ENCODE peak calls at places on chromosome 14, in seven cellular contexts. One of them, this sample, is unnamed.
A peak's percentile ranks its signal among the peaks of the same experiment; 100 is the strongest.

GRCh38 chr14:92560106-92560865 is 46.7 kb downstream of the RIN3 start:
- DNase-seq in Peyer's patch: no peak
- DNase-seq in HCT116: no peak
- DNase-seq in Panc1: no peak
- DNase-seq in ovary: no peak
- DNase-seq in CD8-positive, alpha-beta T cell: no peak
- DNase-seq in esophagus muscularis mucosa: no peak
- DNase-seq in this sample: no peak

GRCh38 chr14:31439554-31439953 is 17.8 kb downstream of the DTD2 start:
- DNase-seq in Peyer's patch: no peak
- DNase-seq in HCT116: no peak
- DNase-seq in Panc1: no peak
- DNase-seq in ovary: no peak
- DNase-seq in CD8-positive, alpha-beta T cell: no peak
- DNase-seq in esophagus muscularis mucosa: no peak
- DNase-seq in this sample: peak; percentile 56

GRCh38 chr14:61927015-61927414 is 164.8 kb downstream of the SNAPC1 start:
- DNase-seq in Peyer's patch: no peak
- DNase-seq in HCT116: no peak
- DNase-seq in Panc1: no peak
- DNase-seq in ovary: no peak
- DNase-seq in CD8-positive, alpha-beta T cell: no peak
- DNase-seq in esophagus muscularis mucosa: no peak
- DNase-seq in this sample: peak; percentile 75

GRCh38 chr14:96126339-96126770 is 78.3 kb upstream of the BDKRB2 start:
- DNase-seq in Peyer's patch: no peak
- DNase-seq in HCT116: no peak
- DNase-seq in Panc1: no peak
- DNase-seq in ovary: no peak
- DNase-seq in CD8-positive, alpha-beta T cell: no peak
- DNase-seq in esophagus muscularis mucosa: no peak
- DNase-seq in this sample: no peak

GRCh38 chr14:102591944-102592772 is at the start of gene RCOR1:
- DNase-seq in Peyer's patch: peak; percentile 98
- DNase-seq in HCT116: peak; percentile 93
- DNase-seq in Panc1: peak; percentile 30
- DNase-seq in ovary: peak; percentile 99
- DNase-seq in CD8-positive, alpha-beta T cell: peak; percentile 96
- DNase-seq in esophagus muscularis mucosa: peak; percentile 99
- DNase-seq in this sample: peak; percentile 99

GRCh38 chr14:34424488-34424887 is 37.6 kb downstream of the SPTSSA start:
- DNase-seq in Peyer's patch: no peak
- DNase-seq in HCT116: no peak
- DNase-seq in Panc1: no peak
- DNase-seq in ovary: no peak
- DNase-seq in CD8-positive, alpha-beta T cell: no peak
- DNase-seq in esophagus muscularis mucosa: no peak
- DNase-seq in this sample: no peak

GRCh38 chr14:103091041-103091882 is 3.3 kb upstream of the EXOC3L4 start:
- DNase-seq in Peyer's patch: peak; percentile 78
- DNase-seq in HCT116: no peak
- DNase-seq in Panc1: no peak
- DNase-seq in ovary: peak; percentile 68
- DNase-seq in CD8-positive, alpha-beta T cell: peak; percentile 69
- DNase-seq in esophagus muscularis mucosa: no peak
- DNase-seq in this sample: peak; percentile 62

GRCh38 chr14:103186894-103187586 is 63.8 kb downstream of the TNFAIP2 start:
- DNase-seq in Peyer's patch: no peak
- DNase-seq in HCT116: no peak
- DNase-seq in Panc1: no peak
- DNase-seq in ovary: no peak
- DNase-seq in CD8-positive, alpha-beta T cell: no peak
- DNase-seq in esophagus muscularis mucosa: no peak
- DNase-seq in this sample: no peak

GRCh38 chr14:67557118-67557517 is 24.0 kb downstream of the PLEKHH1 start:
- DNase-seq in Peyer's patch: no peak
- DNase-seq in HCT116: no peak
- DNase-seq in Panc1: no peak
- DNase-seq in ovary: no peak
- DNase-seq in CD8-positive, alpha-beta T cell: no peak
- DNase-seq in esophagus muscularis mucosa: no peak
- DNase-seq in this sample: no peak

GRCh38 chr14:76958020-76958965 is 70.2 kb downstream of the IRF2BPL start:
- DNase-seq in Peyer's patch: no peak
- DNase-seq in HCT116: no peak
- DNase-seq in Panc1: no peak
- DNase-seq in ovary: no peak
- DNase-seq in CD8-positive, alpha-beta T cell: no peak
- DNase-seq in esophagus muscularis mucosa: no peak
- DNase-seq in this sample: no peak

GRCh38 chr14:30193791-30194407 is 266.3 kb upstream of the PRKD1 start:
- DNase-seq in Peyer's patch: no peak
- DNase-seq in HCT116: no peak
- DNase-seq in Panc1: no peak
- DNase-seq in ovary: no peak
- DNase-seq in CD8-positive, alpha-beta T cell: no peak
- DNase-seq in esophagus muscularis mucosa: no peak
- DNase-seq in this sample: peak; percentile 94

GRCh38 chr14:95361373-95362179 is 41.9 kb upstream of the CLMN start:
- DNase-seq in Peyer's patch: peak; percentile 28
- DNase-seq in HCT116: peak; percentile 24
- DNase-seq in Panc1: no peak
- DNase-seq in ovary: no peak
- DNase-seq in CD8-positive, alpha-beta T cell: no peak
- DNase-seq in esophagus muscularis mucosa: peak; percentile 90
- DNase-seq in this sample: peak; percentile 29

GRCh38 chr14:35368139-35368460 is 36.4 kb downstream of the NFKBIA start:
- DNase-seq in Peyer's patch: no peak
- DNase-seq in HCT116: no peak
- DNase-seq in Panc1: no peak
- DNase-seq in ovary: no peak
- DNase-seq in CD8-positive, alpha-beta T cell: no peak
- DNase-seq in esophagus muscularis mucosa: no peak
- DNase-seq in this sample: no peak

GRCh38 chr14:32524609-32525391 is 195.7 kb downstream of the AKAP6 start:
- DNase-seq in Peyer's patch: no peak
- DNase-seq in HCT116: no peak
- DNase-seq in Panc1: no peak
- DNase-seq in ovary: no peak
- DNase-seq in CD8-positive, alpha-beta T cell: no peak
- DNase-seq in esophagus muscularis mucosa: no peak
- DNase-seq in this sample: peak; percentile 48

GRCh38 chr14:99316281-99317163 is 44.5 kb upstream of the BCL11B start:
- DNase-seq in Peyer's patch: no peak
- DNase-seq in HCT116: peak; percentile 12
- DNase-seq in Panc1: no peak
- DNase-seq in ovary: no peak
- DNase-seq in CD8-positive, alpha-beta T cell: no peak
- DNase-seq in esophagus muscularis mucosa: no peak
- DNase-seq in this sample: no peak

GRCh38 chr14:87332001-87332400 is 661.0 kb downstream of the GALC start:
- DNase-seq in Peyer's patch: no peak
- DNase-seq in HCT116: no peak
- DNase-seq in Panc1: no peak
- DNase-seq in ovary: no peak
- DNase-seq in CD8-positive, alpha-beta T cell: no peak
- DNase-seq in esophagus muscularis mucosa: no peak
- DNase-seq in this sample: peak; percentile 50

GRCh38 chr14:44963775-44964380 is 1.9 kb downstream of the TOGARAM1 start:
- DNase-seq in Peyer's patch: no peak
- DNase-seq in HCT116: no peak
- DNase-seq in Panc1: no peak
- DNase-seq in ovary: no peak
- DNase-seq in CD8-positive, alpha-beta T cell: no peak
- DNase-seq in esophagus muscularis mucosa: no peak
- DNase-seq in this sample: peak; percentile 43

GRCh38 chr14:75213172-75213571 is 36.8 kb upstream of the TMED10 start:
- DNase-seq in Peyer's patch: no peak
- DNase-seq in HCT116: no peak
- DNase-seq in Panc1: no peak
- DNase-seq in ovary: no peak
- DNase-seq in CD8-positive, alpha-beta T cell: no peak
- DNase-seq in esophagus muscularis mucosa: no peak
- DNase-seq in this sample: peak; percentile 14

GRCh38 chr14:101125313-101125712 is 221.8 kb upstream of the RTL1 start:
- DNase-seq in Peyer's patch: no peak
- DNase-seq in HCT116: no peak
- DNase-seq in Panc1: no peak
- DNase-seq in ovary: no peak
- DNase-seq in CD8-positive, alpha-beta T cell: no peak
- DNase-seq in esophagus muscularis mucosa: no peak
- DNase-seq in this sample: no peak

GRCh38 chr14:100384819-100385813 is 62.0 kb downstream of the SLC25A47 start:
- DNase-seq in Peyer's patch: no peak
- DNase-seq in HCT116: peak; percentile 35
- DNase-seq in Panc1: no peak
- DNase-seq in ovary: no peak
- DNase-seq in CD8-positive, alpha-beta T cell: no peak
- DNase-seq in esophagus muscularis mucosa: no peak
- DNase-seq in this sample: peak; percentile 81

GRCh38 chr14:61822458-61822857 is 60.2 kb downstream of the SNAPC1 start:
- DNase-seq in Peyer's patch: no peak
- DNase-seq in HCT116: no peak
- DNase-seq in Panc1: no peak
- DNase-seq in ovary: no peak
- DNase-seq in CD8-positive, alpha-beta T cell: no peak
- DNase-seq in esophagus muscularis mucosa: no peak
- DNase-seq in this sample: no peak

DNA sequence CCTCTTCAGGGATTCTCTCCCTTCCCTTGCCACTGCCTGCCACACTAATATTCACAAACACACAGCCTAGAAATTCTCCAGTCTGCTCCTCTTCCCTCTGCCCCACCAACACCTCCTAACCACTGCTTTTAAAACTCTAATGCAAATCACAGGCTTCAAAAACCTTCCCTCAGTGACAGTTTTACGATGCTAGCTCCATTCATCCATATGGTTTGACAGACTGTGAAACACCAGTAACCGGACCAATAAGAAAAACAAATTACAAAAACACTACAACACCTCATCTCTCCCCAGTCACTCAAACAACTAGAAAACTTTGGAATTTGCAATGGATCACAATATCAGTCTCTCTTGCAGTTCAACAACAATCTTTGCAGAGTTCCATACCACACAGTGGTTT is 5.7 kb downstream of the DPF3 start:
- DNase-seq in Peyer's patch: no peak
- DNase-seq in HCT116: no peak
- DNase-seq in Panc1: no peak
- DNase-seq in ovary: no peak
- DNase-seq in CD8-positive, alpha-beta T cell: no peak
- DNase-seq in esophagus muscularis mucosa: no peak
- DNase-seq in this sample: no peak
- H3K4me1 ChIP-seq in Peyer's patch: peaks cover 7% of the 10 kb centered on the region
- H3K4me1 ChIP-seq in HCT116: peaks cover 10% of the 10 kb centered on the region
- H3K4me1 ChIP-seq in Panc1: no peaks in the 10 kb centered on the region
- H3K4me1 ChIP-seq in ovary: peaks cover 4% of the 10 kb centered on the region
- H3K4me1 ChIP-seq in CD8-positive, alpha-beta T cell: peaks cover 13% of the 10 kb centered on the region
- H3K4me1 ChIP-seq in esophagus muscularis mucosa: peaks cover 21% of the 10 kb centered on the region
- H3K4me1 ChIP-seq in this sample: peaks cover 22% of the 10 kb centered on the region

DNA sequence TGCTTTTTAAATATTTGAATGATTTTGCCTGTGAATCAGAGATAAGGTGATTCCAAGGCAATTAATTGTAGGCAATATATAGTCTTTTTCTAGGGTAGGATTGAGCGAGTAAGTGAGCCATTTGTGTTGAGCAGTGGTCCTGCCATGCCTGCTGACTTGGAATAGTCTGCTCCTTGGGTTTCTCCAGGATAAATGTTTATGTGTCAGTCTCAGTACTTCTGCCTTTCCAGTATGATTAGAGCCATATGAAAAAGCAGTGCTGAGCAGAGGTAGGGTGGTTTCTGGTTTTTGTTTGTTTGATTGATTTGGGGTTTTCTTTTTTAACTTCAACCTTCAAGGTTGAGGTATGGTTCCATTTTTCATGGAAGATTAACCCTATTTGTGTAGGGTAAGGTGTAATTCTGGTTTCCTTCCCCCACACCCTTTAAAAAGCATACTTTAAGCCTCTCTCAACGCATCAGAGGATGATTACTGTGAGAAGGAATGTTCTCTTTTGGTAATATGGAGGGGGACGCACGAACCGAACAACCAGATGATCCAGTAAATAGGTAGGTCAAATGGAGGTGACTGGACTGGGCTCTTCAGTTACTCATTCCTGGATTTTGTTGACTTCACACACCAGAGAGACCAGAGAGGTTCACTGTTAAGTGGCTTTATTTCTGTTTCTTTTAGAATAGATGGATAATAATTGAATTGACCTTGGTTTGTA is 22.7 kb downstream of the FRMD6 start:
- DNase-seq in Peyer's patch: no peak
- DNase-seq in HCT116: peak; percentile 12
- DNase-seq in Panc1: no peak
- DNase-seq in ovary: no peak
- DNase-seq in CD8-positive, alpha-beta T cell: no peak
- DNase-seq in esophagus muscularis mucosa: no peak
- DNase-seq in this sample: peak; percentile 82
- H3K4me1 ChIP-seq in Peyer's patch: no peaks in the 10 kb centered on the region
- H3K4me1 ChIP-seq in HCT116: peaks cover 31% of the 10 kb centered on the region
- H3K4me1 ChIP-seq in Panc1: no peaks in the 10 kb centered on the region
- H3K4me1 ChIP-seq in ovary: no peaks in the 10 kb centered on the region
- H3K4me1 ChIP-seq in CD8-positive, alpha-beta T cell: no peaks in the 10 kb centered on the region
- H3K4me1 ChIP-seq in esophagus muscularis mucosa: peaks cover 47% of the 10 kb centered on the region
- H3K4me1 ChIP-seq in this sample: peaks cover 96% of the 10 kb centered on the region

DNA sequence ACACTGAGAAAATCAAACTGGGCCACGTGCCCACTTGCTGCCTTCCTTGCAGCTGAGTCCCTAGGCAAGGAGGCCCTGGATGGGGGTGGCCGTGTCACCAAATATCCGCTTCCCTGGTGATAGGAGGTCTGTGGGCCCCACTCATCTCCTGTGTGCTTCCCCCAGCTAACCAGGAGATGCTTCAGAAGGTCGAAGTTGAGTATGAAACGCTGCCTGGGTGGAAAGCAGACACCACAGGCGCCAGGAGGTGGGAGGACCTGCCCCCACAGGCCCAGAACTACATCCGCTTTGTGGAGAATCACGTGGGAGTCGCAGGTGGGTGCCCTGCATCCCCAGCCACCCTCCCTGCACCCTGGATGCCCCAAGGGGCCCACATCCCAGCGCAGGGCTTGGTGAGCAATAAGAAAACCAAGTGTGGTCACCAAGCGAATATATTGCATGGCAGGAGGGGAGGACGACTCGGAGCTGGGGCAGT is 6.8 kb upstream of the SIVA1 start:
- DNase-seq in Peyer's patch: no peak
- DNase-seq in HCT116: no peak
- DNase-seq in Panc1: no peak
- DNase-seq in ovary: no peak
- DNase-seq in CD8-positive, alpha-beta T cell: no peak
- DNase-seq in esophagus muscularis mucosa: no peak
- DNase-seq in this sample: no peak
- H3K4me1 ChIP-seq in Peyer's patch: no peaks in the 10 kb centered on the region
- H3K4me1 ChIP-seq in HCT116: peaks cover 16% of the 10 kb centered on the region
- H3K4me1 ChIP-seq in Panc1: peaks cover 10% of the 10 kb centered on the region
- H3K4me1 ChIP-seq in ovary: no peaks in the 10 kb centered on the region
- H3K4me1 ChIP-seq in CD8-positive, alpha-beta T cell: no peaks in the 10 kb centered on the region
- H3K4me1 ChIP-seq in esophagus muscularis mucosa: peaks cover 32% of the 10 kb centered on the region
- H3K4me1 ChIP-seq in this sample: peaks cover 45% of the 10 kb centered on the region

DNA sequence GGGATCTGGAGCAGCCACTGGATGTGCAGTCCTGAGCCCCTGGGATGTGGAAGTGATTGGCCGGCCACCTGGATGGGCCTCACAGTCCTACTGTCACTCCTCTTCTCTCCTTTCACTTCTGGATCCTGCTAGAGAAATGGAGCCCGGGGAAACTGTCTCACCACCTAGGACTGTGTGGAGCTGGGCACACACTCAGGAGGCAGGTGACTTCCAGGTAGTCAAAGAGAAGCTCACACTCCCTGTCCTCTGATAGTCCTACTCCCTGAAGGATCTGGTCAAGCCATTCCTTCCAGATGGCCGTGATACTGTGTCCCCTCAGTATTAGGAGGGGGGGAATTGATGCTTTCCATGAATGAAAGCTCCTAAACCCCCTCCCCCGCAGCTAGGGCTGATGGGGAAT is 201.1 kb downstream of the ZFP36L1 start:
- DNase-seq in Peyer's patch: no peak
- DNase-seq in HCT116: no peak
- DNase-seq in Panc1: no peak
- DNase-seq in ovary: peak; percentile 20
- DNase-seq in CD8-positive, alpha-beta T cell: no peak
- DNase-seq in esophagus muscularis mucosa: no peak
- DNase-seq in this sample: no peak
- H3K4me1 ChIP-seq in Peyer's patch: peaks cover 6% of the 10 kb centered on the region
- H3K4me1 ChIP-seq in HCT116: peaks cover 61% of the 10 kb centered on the region
- H3K4me1 ChIP-seq in Panc1: no peaks in the 10 kb centered on the region
- H3K4me1 ChIP-seq in ovary: peaks cover 21% of the 10 kb centered on the region
- H3K4me1 ChIP-seq in CD8-positive, alpha-beta T cell: peaks cover 12% of the 10 kb centered on the region
- H3K4me1 ChIP-seq in esophagus muscularis mucosa: peaks cover 51% of the 10 kb centered on the region
- H3K4me1 ChIP-seq in this sample: peaks cover 28% of the 10 kb centered on the region